ENCODE peak calls at places on chromosomes 11 and 22, in nine cellular contexts. One of them, this sample, is unnamed.

GRCh38 chr11:28838741-28839140 is 730.6 kb downstream of the METTL15 start:
- DNase-seq in ovary: no peak
- DNase-seq in hepatocyte: no peak
- DNase-seq in OCI-LY7: no peak
- DNase-seq in right atrium auricular region: no peak
- DNase-seq in tibial nerve: no peak
- DNase-seq in upper lobe of right lung: no peak
- DNase-seq in IMR-90: peak; percentile 84
- DNase-seq in BE2C: no peak
- DNase-seq in this sample: no peak

GRCh38 chr11:13346470-13346869 is 68.9 kb downstream of the BMAL1 start:
- DNase-seq in ovary: no peak
- DNase-seq in hepatocyte: no peak
- DNase-seq in OCI-LY7: no peak
- DNase-seq in right atrium auricular region: no peak
- DNase-seq in tibial nerve: no peak
- DNase-seq in upper lobe of right lung: no peak
- DNase-seq in IMR-90: no peak
- DNase-seq in BE2C: no peak
- DNase-seq in this sample: no peak

GRCh38 chr11:87128372-87128771 is 90.6 kb downstream of the TMEM135 start:
- DNase-seq in ovary: no peak
- DNase-seq in hepatocyte: no peak
- DNase-seq in OCI-LY7: no peak
- DNase-seq in right atrium auricular region: no peak
- DNase-seq in tibial nerve: no peak
- DNase-seq in upper lobe of right lung: no peak
- DNase-seq in IMR-90: no peak
- DNase-seq in BE2C: no peak
- DNase-seq in this sample: no peak

GRCh38 chr11:31815743-31816466 is 4.8 kb upstream of the PAX6 start:
- DNase-seq in ovary: no peak
- DNase-seq in hepatocyte: no peak
- DNase-seq in OCI-LY7: no peak
- DNase-seq in right atrium auricular region: no peak
- DNase-seq in tibial nerve: no peak
- DNase-seq in upper lobe of right lung: no peak
- DNase-seq in IMR-90: no peak
- DNase-seq in BE2C: no peak
- DNase-seq in this sample: no peak

GRCh38 chr11:2571598-2572281 is 126.9 kb downstream of the KCNQ1 start:
- DNase-seq in ovary: peak; percentile 27
- DNase-seq in hepatocyte: no peak
- DNase-seq in OCI-LY7: no peak
- DNase-seq in right atrium auricular region: no peak
- DNase-seq in tibial nerve: no peak
- DNase-seq in upper lobe of right lung: peak; percentile 53
- DNase-seq in IMR-90: no peak
- DNase-seq in BE2C: no peak
- DNase-seq in this sample: no peak

GRCh38 chr11:64924910-64925284 is 408 bp downstream of the PPP2R5B start:
- DNase-seq in ovary: no peak
- DNase-seq in hepatocyte: peak; percentile 34
- DNase-seq in OCI-LY7: no peak
- DNase-seq in right atrium auricular region: no peak
- DNase-seq in tibial nerve: no peak
- DNase-seq in upper lobe of right lung: no peak
- DNase-seq in IMR-90: no peak
- DNase-seq in BE2C: no peak
- DNase-seq in this sample: peak; percentile 26

GRCh38 chr22:22110548-22111266 is 128.1 kb upstream of the TOP3B start:
- DNase-seq in ovary: peak; percentile 71
- DNase-seq in hepatocyte: peak; percentile 61
- DNase-seq in OCI-LY7: peak; percentile 95
- DNase-seq in right atrium auricular region: no peak
- DNase-seq in tibial nerve: no peak
- DNase-seq in upper lobe of right lung: no peak
- DNase-seq in IMR-90: peak; percentile 78
- DNase-seq in BE2C: peak; percentile 64
- DNase-seq in this sample: peak; percentile 67

GRCh38 chr11:93614111-93614784 is 47.2 kb upstream of the CEP295 start:
- DNase-seq in ovary: no peak
- DNase-seq in hepatocyte: no peak
- DNase-seq in OCI-LY7: peak; percentile 10
- DNase-seq in right atrium auricular region: no peak
- DNase-seq in tibial nerve: no peak
- DNase-seq in upper lobe of right lung: no peak
- DNase-seq in IMR-90: no peak
- DNase-seq in BE2C: peak; percentile 19
- DNase-seq in this sample: no peak

GRCh38 chr22:24506802-24507438 is 11.8 kb downstream of the UPB1 start:
- DNase-seq in ovary: peak; percentile 7
- DNase-seq in hepatocyte: peak; percentile 49
- DNase-seq in OCI-LY7: peak; percentile 60
- DNase-seq in right atrium auricular region: no peak
- DNase-seq in tibial nerve: no peak
- DNase-seq in upper lobe of right lung: no peak
- DNase-seq in IMR-90: peak; percentile 45
- DNase-seq in BE2C: no peak
- DNase-seq in this sample: peak; percentile 26

GRCh38 chr22:24505337-24505736 is 10.2 kb downstream of the UPB1 start:
- DNase-seq in ovary: no peak
- DNase-seq in hepatocyte: no peak
- DNase-seq in OCI-LY7: no peak
- DNase-seq in right atrium auricular region: no peak
- DNase-seq in tibial nerve: no peak
- DNase-seq in upper lobe of right lung: no peak
- DNase-seq in IMR-90: no peak
- DNase-seq in BE2C: no peak
- DNase-seq in this sample: no peak

GRCh38 chr22:24510694-24511625 is 15.8 kb downstream of the UPB1 start:
- DNase-seq in ovary: peak; percentile 8
- DNase-seq in hepatocyte: peak; percentile 51
- DNase-seq in OCI-LY7: peak; percentile 70
- DNase-seq in right atrium auricular region: no peak
- DNase-seq in tibial nerve: no peak
- DNase-seq in upper lobe of right lung: no peak
- DNase-seq in IMR-90: peak; percentile 68
- DNase-seq in BE2C: peak; percentile 70
- DNase-seq in this sample: peak; percentile 55

GRCh38 chr22:24503851-24504170 is 8.7 kb downstream of the UPB1 start:
- DNase-seq in ovary: no peak
- DNase-seq in hepatocyte: no peak
- DNase-seq in OCI-LY7: no peak
- DNase-seq in right atrium auricular region: no peak
- DNase-seq in tibial nerve: no peak
- DNase-seq in upper lobe of right lung: no peak
- DNase-seq in IMR-90: no peak
- DNase-seq in BE2C: no peak
- DNase-seq in this sample: no peak

DNA sequence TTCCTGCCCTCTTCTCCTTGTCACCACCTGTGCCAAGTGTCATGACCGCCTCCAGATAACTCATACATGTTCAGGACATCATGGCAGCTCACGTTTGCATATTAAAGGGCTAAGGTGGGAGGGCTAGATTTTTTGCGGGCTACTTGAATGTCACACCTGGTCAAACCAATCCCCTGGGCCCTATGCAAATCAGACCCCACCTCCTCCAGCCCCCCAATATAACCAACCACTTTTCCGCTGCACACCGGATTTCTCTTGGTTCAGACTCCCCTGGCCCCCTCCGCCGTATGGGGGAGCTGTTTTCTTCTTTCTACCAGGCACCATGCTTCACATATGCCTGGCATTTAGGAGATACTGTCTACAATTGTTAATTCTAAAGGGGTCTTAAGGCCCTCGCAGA is 12.6 kb downstream of the UPB1 start:
- DNase-seq in ovary: peak; percentile 6
- DNase-seq in hepatocyte: no peak
- DNase-seq in OCI-LY7: peak; percentile 78
- DNase-seq in right atrium auricular region: no peak
- DNase-seq in tibial nerve: no peak
- DNase-seq in upper lobe of right lung: no peak
- DNase-seq in IMR-90: no peak
- DNase-seq in BE2C: no peak
- DNase-seq in this sample: no peak
- H3K4me1 ChIP-seq in ovary: no peaks in the 10 kb centered on the region
- H3K4me1 ChIP-seq in hepatocyte: peaks cover 25% of the 10 kb centered on the region
- H3K4me1 ChIP-seq in OCI-LY7: peaks cover 59% of the 10 kb centered on the region
- H3K4me1 ChIP-seq in right atrium auricular region: peaks cover 39% of the 10 kb centered on the region
- H3K4me1 ChIP-seq in tibial nerve: peaks cover 10% of the 10 kb centered on the region
- H3K4me1 ChIP-seq in upper lobe of right lung: peaks cover 50% of the 10 kb centered on the region
- H3K4me1 ChIP-seq in IMR-90: peaks cover 16% of the 10 kb centered on the region
- H3K4me1 ChIP-seq in BE2C: peaks cover 19% of the 10 kb centered on the region
- H3K4me1 ChIP-seq in this sample: peaks cover 9% of the 10 kb centered on the region

DNA sequence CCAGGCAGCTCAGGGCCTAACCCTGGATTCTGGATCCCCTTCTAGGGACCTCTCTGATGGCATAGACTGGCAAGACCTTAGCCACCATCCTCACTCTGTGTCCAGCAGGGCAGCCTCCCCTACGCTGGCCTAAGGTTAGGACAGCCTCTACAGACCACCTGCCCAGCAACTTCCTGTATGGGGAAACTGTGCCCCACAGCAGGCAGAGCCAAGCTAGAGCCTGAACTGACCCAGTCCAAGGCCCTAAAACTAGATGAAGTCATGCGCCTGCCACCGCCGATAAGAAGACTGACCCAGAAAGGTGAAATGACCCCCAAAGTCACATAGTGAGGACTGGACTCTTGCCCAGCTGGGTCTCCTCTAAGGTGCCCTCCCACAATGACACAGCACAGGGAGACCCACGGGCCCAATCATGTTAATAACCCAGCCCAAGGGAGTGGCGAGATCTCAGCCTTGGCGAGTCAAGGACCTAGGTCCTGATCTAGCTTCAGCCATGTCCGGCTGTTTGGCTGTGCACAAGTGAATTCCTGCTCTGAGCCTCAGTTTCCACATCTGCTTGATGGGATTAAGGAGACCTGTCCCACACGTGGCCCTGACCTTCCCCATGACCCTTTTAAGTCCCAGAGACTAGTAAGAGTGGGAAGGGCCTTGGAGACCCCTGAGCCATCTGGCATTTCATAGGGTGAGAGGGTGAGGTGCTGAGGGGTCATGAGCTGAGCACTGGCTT is 17.6 kb downstream of the STARD10 start:
- DNase-seq in ovary: no peak
- DNase-seq in hepatocyte: no peak
- DNase-seq in OCI-LY7: no peak
- DNase-seq in right atrium auricular region: no peak
- DNase-seq in tibial nerve: no peak
- DNase-seq in upper lobe of right lung: no peak
- DNase-seq in IMR-90: no peak
- DNase-seq in BE2C: no peak
- DNase-seq in this sample: no peak
- H3K4me1 ChIP-seq in ovary: peaks cover 7% of the 10 kb centered on the region
- H3K4me1 ChIP-seq in hepatocyte: peaks cover 68% of the 10 kb centered on the region
- H3K4me1 ChIP-seq in OCI-LY7: no peaks in the 10 kb centered on the region
- H3K4me1 ChIP-seq in right atrium auricular region: peaks cover 87% of the 10 kb centered on the region
- H3K4me1 ChIP-seq in tibial nerve: peaks cover 14% of the 10 kb centered on the region
- H3K4me1 ChIP-seq in upper lobe of right lung: peaks cover 31% of the 10 kb centered on the region
- H3K4me1 ChIP-seq in IMR-90: peaks cover 26% of the 10 kb centered on the region
- H3K4me1 ChIP-seq in BE2C: peaks cover 50% of the 10 kb centered on the region
- H3K4me1 ChIP-seq in this sample: peaks cover 20% of the 10 kb centered on the region

DNA sequence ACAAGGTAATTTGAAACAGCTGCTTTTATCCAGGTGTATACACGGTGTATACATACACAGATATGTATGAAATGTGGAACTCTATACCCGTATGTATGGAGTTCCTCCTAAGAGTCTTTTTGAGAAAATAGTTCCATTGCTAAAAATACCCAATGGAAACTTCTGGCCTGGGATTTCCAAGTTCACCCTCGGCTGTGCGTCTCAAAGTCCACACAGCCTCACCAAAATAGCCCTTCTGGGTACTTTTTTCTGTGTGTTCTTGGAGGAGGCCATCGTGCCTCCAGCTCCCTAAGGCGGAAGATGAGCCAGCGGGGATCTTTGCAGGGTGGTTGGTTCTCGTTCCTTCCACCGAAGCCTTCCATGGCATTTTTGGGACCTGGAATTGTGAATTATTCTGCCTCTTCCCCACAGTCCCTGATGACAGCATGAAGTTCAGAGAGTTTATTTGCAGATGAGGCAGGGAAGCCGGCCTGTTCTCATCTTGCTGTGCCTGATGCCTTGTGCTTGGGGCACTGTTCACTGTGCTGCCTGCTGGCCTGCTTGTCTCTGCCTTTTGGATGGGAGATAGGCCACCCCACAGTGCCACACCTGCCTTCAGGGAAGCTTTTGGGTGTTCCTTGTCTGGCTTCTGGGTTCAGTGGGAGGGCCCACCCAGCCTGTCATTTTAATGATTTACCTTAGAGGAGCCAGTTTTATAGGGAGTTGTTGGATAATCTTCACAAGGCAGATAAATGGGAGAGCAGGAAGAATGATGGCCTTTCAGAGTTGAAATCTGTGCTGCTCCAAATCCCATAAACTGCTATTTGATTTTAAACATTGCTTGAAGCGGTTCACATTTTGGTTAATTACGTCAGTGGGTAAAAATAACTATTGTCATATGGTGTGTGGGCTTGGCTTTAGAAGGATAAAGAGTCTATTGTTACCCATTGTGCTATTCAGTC is 112.7 kb upstream of the OR4B1 start:
- DNase-seq in ovary: no peak
- DNase-seq in hepatocyte: no peak
- DNase-seq in OCI-LY7: no peak
- DNase-seq in right atrium auricular region: peak; percentile 47
- DNase-seq in tibial nerve: no peak
- DNase-seq in upper lobe of right lung: no peak
- DNase-seq in IMR-90: peak; percentile 13
- DNase-seq in BE2C: no peak
- DNase-seq in this sample: no peak
- H3K4me1 ChIP-seq in ovary: no peaks in the 10 kb centered on the region
- H3K4me1 ChIP-seq in hepatocyte: peaks cover 23% of the 10 kb centered on the region
- H3K4me1 ChIP-seq in OCI-LY7: peaks cover 88% of the 10 kb centered on the region
- H3K4me1 ChIP-seq in right atrium auricular region: peaks cover 30% of the 10 kb centered on the region
- H3K4me1 ChIP-seq in tibial nerve: peaks cover 56% of the 10 kb centered on the region
- H3K4me1 ChIP-seq in upper lobe of right lung: peaks cover 16% of the 10 kb centered on the region
- H3K4me1 ChIP-seq in IMR-90: peaks cover 8% of the 10 kb centered on the region
- H3K4me1 ChIP-seq in BE2C: no peaks in the 10 kb centered on the region
- H3K4me1 ChIP-seq in this sample: peaks cover 9% of the 10 kb centered on the region

GRCh38 chr11:78910322-78910721 is 335.7 kb upstream of the NARS2 start:
- DNase-seq in ovary: no peak
- DNase-seq in hepatocyte: no peak
- DNase-seq in OCI-LY7: no peak
- DNase-seq in right atrium auricular region: no peak
- DNase-seq in tibial nerve: no peak
- DNase-seq in upper lobe of right lung: no peak
- DNase-seq in IMR-90: no peak
- DNase-seq in BE2C: no peak
- DNase-seq in this sample: no peak

GRCh38 chr11:78909386-78909785 is 334.7 kb upstream of the NARS2 start:
- DNase-seq in ovary: no peak
- DNase-seq in hepatocyte: no peak
- DNase-seq in OCI-LY7: no peak
- DNase-seq in right atrium auricular region: no peak
- DNase-seq in tibial nerve: no peak
- DNase-seq in upper lobe of right lung: no peak
- DNase-seq in IMR-90: no peak
- DNase-seq in BE2C: no peak
- DNase-seq in this sample: no peak

GRCh38 chr11:78916759-78917158 is 342.1 kb upstream of the NARS2 start:
- DNase-seq in ovary: no peak
- DNase-seq in hepatocyte: no peak
- DNase-seq in OCI-LY7: no peak
- DNase-seq in right atrium auricular region: no peak
- DNase-seq in tibial nerve: no peak
- DNase-seq in upper lobe of right lung: no peak
- DNase-seq in IMR-90: peak; percentile 6
- DNase-seq in BE2C: no peak
- DNase-seq in this sample: no peak

GRCh38 chr11:78912778-78913177 is 338.1 kb upstream of the NARS2 start:
- DNase-seq in ovary: no peak
- DNase-seq in hepatocyte: no peak
- DNase-seq in OCI-LY7: no peak
- DNase-seq in right atrium auricular region: no peak
- DNase-seq in tibial nerve: no peak
- DNase-seq in upper lobe of right lung: no peak
- DNase-seq in IMR-90: no peak
- DNase-seq in BE2C: no peak
- DNase-seq in this sample: no peak

GRCh38 chr11:78914503-78914902 is 339.8 kb upstream of the NARS2 start:
- DNase-seq in ovary: no peak
- DNase-seq in hepatocyte: no peak
- DNase-seq in OCI-LY7: no peak
- DNase-seq in right atrium auricular region: no peak
- DNase-seq in tibial nerve: no peak
- DNase-seq in upper lobe of right lung: no peak
- DNase-seq in IMR-90: no peak
- DNase-seq in BE2C: no peak
- DNase-seq in this sample: no peak
- H3K4me1 ChIP-seq in ovary: no peaks in the 10 kb centered on the region
- H3K4me1 ChIP-seq in hepatocyte: peaks cover 5% of the 10 kb centered on the region
- H3K4me1 ChIP-seq in OCI-LY7: no peaks in the 10 kb centered on the region
- H3K4me1 ChIP-seq in right atrium auricular region: no peaks in the 10 kb centered on the region
- H3K4me1 ChIP-seq in tibial nerve: no peaks in the 10 kb centered on the region
- H3K4me1 ChIP-seq in upper lobe of right lung: no peaks in the 10 kb centered on the region
- H3K4me1 ChIP-seq in IMR-90: no peaks in the 10 kb centered on the region
- H3K4me1 ChIP-seq in BE2C: peaks cover 28% of the 10 kb centered on the region
- H3K4me1 ChIP-seq in this sample: no peaks in the 10 kb centered on the region